ENCODE peak calls at places on chromosomes 11 and 22, in eight cellular contexts. M is IMR-90; N is CD4-positive, CD25-positive, alpha-beta regulatory T cell; T is uterus; Y is upper lobe of right lung; W is CD8-positive, alpha-beta memory T cell; L is CD4-positive, alpha-beta memory T cell; I is neural progenitor cell. V is an unnamed sample.

GRCh38 chr11:95586681-95587080 is 202.9 kb downstream of the FAM76B start:
- DNase-seq in M (no peak), N (no peak), T (no peak), Y (no peak), W (no peak), L (no peak), I (no peak), V (no peak)

GRCh38 chr11:78253797-78254196 is 65.1 kb downstream of the USP35 start:
- DNase-seq in M (peak; percentile 68), N (no peak), T (no peak), Y (no peak), W (no peak), L (no peak), I (no peak), V (no peak)

GRCh38 chr11:20609727-20610707 is 10.6 kb downstream of the SLC6A5 start:
- DNase-seq in M (peak; percentile 48), N (peak; percentile 15), T (peak; percentile 19), Y (peak; percentile 88), W (peak; percentile 23), L (peak; percentile 38), I (peak; percentile 89), V (peak; percentile 82)

GRCh38 chr11:73465019-73465675 is 88.9 kb downstream of the RELT start:
- DNase-seq in M (no peak), N (no peak), T (no peak), Y (no peak), W (no peak), L (no peak), I (no peak), V (no peak)

GRCh38 chr11:94880216-94880615 is 93.1 kb downstream of the CWC15 start:
- DNase-seq in M (peak; percentile 51), N (no peak), T (no peak), Y (no peak), W (no peak), L (no peak), I (no peak), V (no peak)

GRCh38 chr11:68014157-68014965 is 4.2 kb downstream of the ALDH3B1 start:
- DNase-seq in M (peak; percentile 87), N (no peak), T (no peak), Y (peak; percentile 92), W (no peak), L (no peak), I (no peak), V (peak; percentile 94)

GRCh38 chr11:102398297-102398696 is 51.3 kb downstream of the BIRC2 start:
- DNase-seq in M (no peak), N (no peak), T (no peak), Y (no peak), W (no peak), L (no peak), I (no peak), V (no peak)

GRCh38 chr11:10942621-10943020 is 84.8 kb upstream of the ZBED5 start:
- DNase-seq in M (no peak), N (no peak), T (no peak), Y (no peak), W (no peak), L (no peak), I (no peak), V (no peak)

GRCh38 chr22:37145415-37146385 is 4.0 kb downstream of the IL2RB start:
- DNase-seq in M (peak; percentile 2), N (no peak), T (no peak), Y (no peak), W (no peak), L (no peak), I (no peak), V (peak; percentile 45)

GRCh38 chr11:19345519-19345847 is 104.7 kb upstream of the E2F8 start:
- DNase-seq in M (no peak), N (no peak), T (no peak), Y (no peak), W (no peak), L (no peak), I (peak; percentile 75), V (peak; percentile 80)

GRCh38 chr11:102010776-102011500 is 36.3 kb upstream of the CFAP300 start:
- DNase-seq in M (peak; percentile 82), N (no peak), T (no peak), Y (peak; percentile 85), W (no peak), L (no peak), I (peak; percentile 66), V (peak; percentile 74)

GRCh38 chr22:48004038-48004437 is 1241.6 kb downstream of the TBC1D22A start:
- DNase-seq in M (no peak), N (no peak), T (no peak), Y (no peak), W (no peak), L (no peak), I (no peak), V (no peak)

GRCh38 chr11:62472063-62472884 is 53.4 kb downstream of the SCGB1A1 start:
- DNase-seq in M (peak; percentile 59), N (no peak), T (peak; percentile 91), Y (no peak), W (no peak), L (no peak), I (no peak), V (no peak)

GRCh38 chr11:34824425-34824824 is 91.8 kb downstream of the APIP start:
- DNase-seq in M (no peak), N (no peak), T (no peak), Y (no peak), W (no peak), L (no peak), I (no peak), V (no peak)

GRCh38 chr22:45318558-45319318 is 9.0 kb downstream of the FAM118A start:
- DNase-seq in M (peak; percentile 70), N (peak; percentile 75), T (no peak), Y (no peak), W (peak; percentile 59), L (peak; percentile 90), I (peak; percentile 32), V (no peak)

GRCh38 chr22:19825904-19826618 is 28.6 kb downstream of the GNB1L start:
- DNase-seq in M (no peak), N (no peak), T (no peak), Y (no peak), W (no peak), L (no peak), I (no peak), V (no peak)

GRCh38 chr11:123351375-123351774 is 78.7 kb upstream of the GRAMD1B start:
- DNase-seq in M (no peak), N (no peak), T (no peak), Y (no peak), W (no peak), L (no peak), I (peak; percentile 65), V (peak; percentile 78)

GRCh38 chr22:43136255-43136654 is 6.9 kb downstream of the MCAT start:
- DNase-seq in M (peak; percentile 30), N (peak; percentile 32), T (no peak), Y (no peak), W (peak; percentile 20), L (peak; percentile 25), I (peak; percentile 60), V (no peak)

GRCh38 chr11:114121744-114122504 is 62.4 kb downstream of the ZBTB16 start:
- DNase-seq in M (no peak), N (no peak), T (no peak), Y (no peak), W (no peak), L (no peak), I (no peak), V (no peak)
- H3K4me1 ChIP-seq in M (no peaks in the 10 kb centered on the region), N (no peaks in the 10 kb centered on the region), T (no peaks in the 10 kb centered on the region), Y (peaks cover 52% of the 10 kb centered on the region), W (no peaks in the 10 kb centered on the region), L (no peaks in the 10 kb centered on the region), I (peaks cover 18% of the 10 kb centered on the region), V (peaks cover 17% of the 10 kb centered on the region)

DNA sequence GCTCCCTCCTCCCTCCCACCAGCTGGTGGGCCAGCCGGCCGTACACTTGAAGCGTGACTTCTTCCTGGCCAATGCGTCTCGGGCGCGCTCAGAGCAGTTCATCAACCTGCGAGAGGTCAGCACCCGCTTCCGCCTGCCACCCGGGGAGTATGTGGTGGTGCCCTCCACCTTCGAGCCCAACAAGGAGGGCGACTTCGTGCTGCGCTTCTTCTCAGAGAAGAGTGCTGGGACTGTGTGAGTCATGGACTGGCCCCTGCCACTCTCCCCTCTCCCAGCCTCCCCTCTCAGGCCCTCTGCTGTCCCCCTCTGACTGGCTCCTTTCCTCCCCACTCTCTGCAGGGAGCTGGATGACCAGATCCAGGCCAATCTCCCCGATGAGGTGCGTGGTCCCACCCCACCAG is 24.7 kb downstream of the CAPN1 start:
- DNase-seq in M (no peak), N (no peak), T (no peak), Y (no peak), W (no peak), L (no peak), I (no peak), V (peak; percentile 75)
- H3K36me3 ChIP-seq in M (peaks cover 70% of the 10 kb centered on the region), N (peaks cover 50% of the 10 kb centered on the region), T (no peaks in the 10 kb centered on the region), Y (peaks cover 83% of the 10 kb centered on the region), W (peaks cover 28% of the 10 kb centered on the region), L (peaks cover 38% of the 10 kb centered on the region), I (no peaks in the 10 kb centered on the region), V (peaks cover 23% of the 10 kb centered on the region)

DNA sequence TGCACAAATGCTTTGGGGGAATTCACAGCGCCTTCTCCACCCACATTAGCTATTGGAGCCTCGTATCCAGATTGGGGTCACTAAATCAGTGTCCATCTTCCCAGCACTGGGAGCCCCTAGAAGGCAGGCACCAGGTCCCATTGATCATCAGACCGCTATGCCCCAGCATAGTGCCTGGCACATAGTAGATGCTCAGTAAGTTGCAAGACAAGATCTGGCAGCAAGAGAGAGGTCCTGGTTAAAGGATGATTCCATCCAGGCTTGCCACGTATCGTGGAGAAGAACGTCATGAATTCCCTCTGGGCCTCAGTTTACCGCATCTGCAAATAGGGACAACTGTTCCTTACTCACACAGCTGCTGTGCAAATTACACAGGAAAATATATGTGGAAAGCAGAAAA is 1.7 kb downstream of the TMEM184B start:
- DNase-seq in M (no peak), N (no peak), T (no peak), Y (no peak), W (no peak), L (no peak), I (no peak), V (no peak)
- H3K4me1 ChIP-seq in M (peaks cover 24% of the 10 kb centered on the region), N (peaks cover 44% of the 10 kb centered on the region), T (no peaks in the 10 kb centered on the region), Y (peaks cover 48% of the 10 kb centered on the region), W (peaks cover 45% of the 10 kb centered on the region), L (peaks cover 61% of the 10 kb centered on the region), I (peaks cover 12% of the 10 kb centered on the region), V (peaks cover 21% of the 10 kb centered on the region)

DNA sequence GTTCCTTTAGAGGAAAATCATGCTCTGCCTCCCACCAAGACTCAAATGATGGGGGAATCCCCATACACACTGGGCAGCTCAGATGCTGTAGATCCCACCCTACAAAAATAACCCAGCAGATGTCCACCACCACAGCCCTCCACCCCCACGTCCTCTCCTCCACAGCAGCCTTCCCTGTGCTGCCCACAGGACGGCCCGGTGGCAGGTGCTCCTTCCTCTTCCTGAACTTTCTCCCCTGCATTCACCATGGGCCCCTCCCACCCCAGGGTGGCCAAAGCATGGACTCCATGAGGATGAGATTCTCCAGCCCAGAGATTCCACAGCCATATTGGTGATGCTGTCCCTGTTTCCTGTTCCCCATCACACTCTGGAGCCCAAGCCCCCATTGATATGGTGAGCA is 368.3 kb downstream of the CADM1 start:
- DNase-seq in M (no peak), N (no peak), T (no peak), Y (no peak), W (no peak), L (no peak), I (no peak), V (peak; percentile 39)
- H3K36me3 ChIP-seq in M (no peaks in the 10 kb centered on the region), N (no peaks in the 10 kb centered on the region), T (no peaks in the 10 kb centered on the region), Y (no peaks in the 10 kb centered on the region), W (no peaks in the 10 kb centered on the region), L (no peaks in the 10 kb centered on the region), I (no peaks in the 10 kb centered on the region), V (no peaks in the 10 kb centered on the region)

V was measured in kidney.